ENCODE peak calls at places on chromosomes 11 and 22, in seven cellular contexts. One of them, this sample, is unnamed. For H3K4me1 and H3K9me3, the result is how much of the 10 kb centered on the place peaks cover.

GRCh38 chr11:38100836-38101235 is 1502.8 kb upstream of the RAG2 start:
- DNase-seq in upper lobe of right lung: no peak
- DNase-seq in thoracic aorta: no peak
- DNase-seq in tibial artery: no peak
- DNase-seq in right atrium auricular region: no peak
- DNase-seq in ovary: no peak
- DNase-seq in DND-41: no peak
- DNase-seq in this sample: no peak

GRCh38 chr11:75356613-75357012 is 5.2 kb upstream of the ARRB1 start:
- DNase-seq in upper lobe of right lung: no peak
- DNase-seq in thoracic aorta: no peak
- DNase-seq in tibial artery: no peak
- DNase-seq in right atrium auricular region: no peak
- DNase-seq in ovary: no peak
- DNase-seq in DND-41: no peak
- DNase-seq in this sample: no peak

GRCh38 chr11:84163115-84163514 is 876.9 kb upstream of the CCDC90B start:
- DNase-seq in upper lobe of right lung: no peak
- DNase-seq in thoracic aorta: no peak
- DNase-seq in tibial artery: no peak
- DNase-seq in right atrium auricular region: no peak
- DNase-seq in ovary: no peak
- DNase-seq in DND-41: no peak
- DNase-seq in this sample: no peak

GRCh38 chr11:68342459-68343158 is 30.2 kb downstream of the LRP5 start:
- DNase-seq in upper lobe of right lung: peak
- DNase-seq in thoracic aorta: no peak
- DNase-seq in tibial artery: no peak
- DNase-seq in right atrium auricular region: no peak
- DNase-seq in ovary: no peak
- DNase-seq in DND-41: no peak
- DNase-seq in this sample: no peak

GRCh38 chr11:128469220-128469619 is 118.1 kb downstream of the ETS1 start:
- DNase-seq in upper lobe of right lung: no peak
- DNase-seq in thoracic aorta: no peak
- DNase-seq in tibial artery: no peak
- DNase-seq in right atrium auricular region: no peak
- DNase-seq in ovary: no peak
- DNase-seq in DND-41: no peak
- DNase-seq in this sample: no peak

GRCh38 chr22:49959782-49960158 is 802 bp upstream of the PIM3 start:
- DNase-seq in upper lobe of right lung: no peak
- DNase-seq in thoracic aorta: no peak
- DNase-seq in tibial artery: no peak
- DNase-seq in right atrium auricular region: no peak
- DNase-seq in ovary: peak
- DNase-seq in DND-41: no peak
- DNase-seq in this sample: peak

GRCh38 chr11:29159552-29160465 is 857.0 kb downstream of the KCNA4 start:
- DNase-seq in upper lobe of right lung: no peak
- DNase-seq in thoracic aorta: no peak
- DNase-seq in tibial artery: no peak
- DNase-seq in right atrium auricular region: no peak
- DNase-seq in ovary: no peak
- DNase-seq in DND-41: peak
- DNase-seq in this sample: no peak

GRCh38 chr11:2513441-2513840 is 68.6 kb downstream of the KCNQ1 start:
- DNase-seq in upper lobe of right lung: peak
- DNase-seq in thoracic aorta: no peak
- DNase-seq in tibial artery: peak
- DNase-seq in right atrium auricular region: no peak
- DNase-seq in ovary: no peak
- DNase-seq in DND-41: no peak
- DNase-seq in this sample: no peak

GRCh38 chr11:74090701-74091100 is 80.1 kb downstream of the C2CD3 start:
- DNase-seq in upper lobe of right lung: no peak
- DNase-seq in thoracic aorta: no peak
- DNase-seq in tibial artery: no peak
- DNase-seq in right atrium auricular region: no peak
- DNase-seq in ovary: no peak
- DNase-seq in DND-41: no peak
- DNase-seq in this sample: no peak

GRCh38 chr22:32527756-32528155 is 53.1 kb downstream of the FBXO7 start:
- DNase-seq in upper lobe of right lung: no peak
- DNase-seq in thoracic aorta: no peak
- DNase-seq in tibial artery: no peak
- DNase-seq in right atrium auricular region: no peak
- DNase-seq in ovary: no peak
- DNase-seq in DND-41: no peak
- DNase-seq in this sample: no peak

GRCh38 chr11:44609783-44610155 is 44.3 kb downstream of the CD82 start:
- DNase-seq in upper lobe of right lung: no peak
- DNase-seq in thoracic aorta: no peak
- DNase-seq in tibial artery: no peak
- DNase-seq in right atrium auricular region: no peak
- DNase-seq in ovary: no peak
- DNase-seq in DND-41: no peak
- DNase-seq in this sample: no peak
- H3K4me1 ChIP-seq in upper lobe of right lung: under half
- H3K4me1 ChIP-seq in thoracic aorta: under half
- H3K4me1 ChIP-seq in tibial artery: under half
- H3K4me1 ChIP-seq in right atrium auricular region: under half
- H3K4me1 ChIP-seq in ovary: under half
- H3K4me1 ChIP-seq in DND-41: under half
- H3K4me1 ChIP-seq in this sample: under half

DNA sequence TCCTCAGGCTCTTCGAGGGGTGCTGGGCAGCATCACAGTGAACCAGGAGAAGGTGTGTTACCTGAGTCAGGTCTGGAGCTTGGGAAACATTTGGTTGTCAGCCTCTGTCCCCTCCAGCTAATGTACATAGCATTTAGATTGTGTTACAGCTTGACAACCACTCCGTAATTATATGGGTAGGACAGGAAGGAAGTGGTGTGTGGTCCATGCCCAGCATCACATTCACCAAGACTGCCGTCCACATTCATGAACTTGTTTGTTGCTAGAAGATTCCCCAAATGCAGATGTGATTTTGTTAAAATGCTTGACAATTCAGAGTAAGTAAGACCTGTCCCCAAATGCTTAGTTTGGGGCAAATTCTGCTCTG is 1482.7 kb downstream of the TBC1D22A start:
- DNase-seq in upper lobe of right lung: no peak
- DNase-seq in thoracic aorta: no peak
- DNase-seq in tibial artery: no peak
- DNase-seq in right atrium auricular region: no peak
- DNase-seq in ovary: no peak
- DNase-seq in DND-41: peak
- DNase-seq in this sample: no peak
- H3K9me3 ChIP-seq in upper lobe of right lung: under half
- H3K9me3 ChIP-seq in thoracic aorta: under half
- H3K9me3 ChIP-seq in tibial artery: under half
- H3K9me3 ChIP-seq in right atrium auricular region: under half
- H3K9me3 ChIP-seq in ovary: under half
- H3K9me3 ChIP-seq in DND-41: under half
- H3K9me3 ChIP-seq in this sample: under half

GRCh38 chr22:17818166-17818565 is 43.9 kb upstream of the BID start:
- DNase-seq in upper lobe of right lung: no peak
- DNase-seq in thoracic aorta: no peak
- DNase-seq in tibial artery: no peak
- DNase-seq in right atrium auricular region: no peak
- DNase-seq in ovary: no peak
- DNase-seq in DND-41: no peak
- DNase-seq in this sample: no peak

GRCh38 chr22:17818649-17819048 is 44.4 kb upstream of the BID start:
- DNase-seq in upper lobe of right lung: no peak
- DNase-seq in thoracic aorta: no peak
- DNase-seq in tibial artery: no peak
- DNase-seq in right atrium auricular region: no peak
- DNase-seq in ovary: no peak
- DNase-seq in DND-41: no peak
- DNase-seq in this sample: no peak

GRCh38 chr22:17823226-17823625 is 49.0 kb upstream of the BID start:
- DNase-seq in upper lobe of right lung: no peak
- DNase-seq in thoracic aorta: no peak
- DNase-seq in tibial artery: no peak
- DNase-seq in right atrium auricular region: no peak
- DNase-seq in ovary: no peak
- DNase-seq in DND-41: no peak
- DNase-seq in this sample: no peak

GRCh38 chr22:17822087-17822486 is 47.8 kb upstream of the BID start:
- DNase-seq in upper lobe of right lung: no peak
- DNase-seq in thoracic aorta: no peak
- DNase-seq in tibial artery: no peak
- DNase-seq in right atrium auricular region: no peak
- DNase-seq in ovary: no peak
- DNase-seq in DND-41: no peak
- DNase-seq in this sample: no peak

GRCh38 chr22:17820879-17821439 is 46.7 kb upstream of the BID start:
- DNase-seq in upper lobe of right lung: no peak
- DNase-seq in thoracic aorta: no peak
- DNase-seq in tibial artery: no peak
- DNase-seq in right atrium auricular region: no peak
- DNase-seq in ovary: no peak
- DNase-seq in DND-41: no peak
- DNase-seq in this sample: no peak
- H3K4me1 ChIP-seq in upper lobe of right lung: under half
- H3K4me1 ChIP-seq in thoracic aorta: under half
- H3K4me1 ChIP-seq in tibial artery: under half
- H3K4me1 ChIP-seq in right atrium auricular region: under half
- H3K4me1 ChIP-seq in ovary: under half
- H3K4me1 ChIP-seq in DND-41: under half
- H3K4me1 ChIP-seq in this sample: under half

GRCh38 chr11:115653926-115654325 is 149.7 kb upstream of the CADM1 start:
- DNase-seq in upper lobe of right lung: no peak
- DNase-seq in thoracic aorta: no peak
- DNase-seq in tibial artery: no peak
- DNase-seq in right atrium auricular region: no peak
- DNase-seq in ovary: no peak
- DNase-seq in DND-41: no peak
- DNase-seq in this sample: no peak
- H3K9me3 ChIP-seq in upper lobe of right lung: under half
- H3K9me3 ChIP-seq in thoracic aorta: under half
- H3K9me3 ChIP-seq in tibial artery: under half
- H3K9me3 ChIP-seq in right atrium auricular region: under half
- H3K9me3 ChIP-seq in ovary: under half
- H3K9me3 ChIP-seq in DND-41: under half
- H3K9me3 ChIP-seq in this sample: under half

DNA sequence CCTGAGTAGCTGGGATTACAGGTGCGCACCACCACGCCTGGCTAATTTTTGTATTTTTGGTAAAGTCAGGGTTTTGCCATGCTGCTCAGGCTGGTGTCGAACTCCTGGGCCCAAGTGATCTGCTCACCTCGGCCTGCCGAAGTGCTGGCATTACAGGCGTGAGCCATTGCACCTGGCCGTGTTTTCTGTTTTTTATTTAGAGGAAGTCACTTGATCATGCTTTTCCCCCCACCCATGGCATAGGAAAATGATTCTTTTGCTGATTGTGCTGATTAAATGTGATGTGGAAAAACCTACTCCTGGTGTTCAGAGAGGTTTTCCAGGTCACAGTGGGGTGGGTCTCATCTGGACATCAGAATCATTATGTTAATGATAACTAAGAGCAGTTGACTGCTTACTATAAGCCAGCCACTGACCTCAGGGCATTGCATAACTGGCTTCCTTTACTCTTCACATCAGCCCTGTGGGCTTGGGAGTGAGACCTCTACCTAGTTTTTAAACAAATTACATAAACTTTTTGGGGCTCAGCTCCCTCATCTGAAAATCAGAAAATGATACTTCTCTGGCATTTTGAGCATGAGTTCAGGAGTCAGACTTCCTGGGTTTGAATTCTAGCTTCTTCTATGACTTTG is 71.0 kb downstream of the PTPRJ start:
- DNase-seq in upper lobe of right lung: no peak
- DNase-seq in thoracic aorta: no peak
- DNase-seq in tibial artery: no peak
- DNase-seq in right atrium auricular region: no peak
- DNase-seq in ovary: no peak
- DNase-seq in DND-41: no peak
- DNase-seq in this sample: no peak
- H3K4me1 ChIP-seq in upper lobe of right lung: half or more
- H3K4me1 ChIP-seq in thoracic aorta: under half
- H3K4me1 ChIP-seq in tibial artery: under half
- H3K4me1 ChIP-seq in right atrium auricular region: under half
- H3K4me1 ChIP-seq in ovary: under half
- H3K4me1 ChIP-seq in DND-41: under half
- H3K4me1 ChIP-seq in this sample: under half

GRCh38 chr11:78385205-78385604 is 32.4 kb downstream of the GAB2 start:
- DNase-seq in upper lobe of right lung: no peak
- DNase-seq in thoracic aorta: no peak
- DNase-seq in tibial artery: no peak
- DNase-seq in right atrium auricular region: no peak
- DNase-seq in ovary: no peak
- DNase-seq in DND-41: no peak
- DNase-seq in this sample: no peak
- H3K9me3 ChIP-seq in upper lobe of right lung: under half
- H3K9me3 ChIP-seq in thoracic aorta: under half
- H3K9me3 ChIP-seq in tibial artery: under half
- H3K9me3 ChIP-seq in right atrium auricular region: under half
- H3K9me3 ChIP-seq in ovary: under half
- H3K9me3 ChIP-seq in DND-41: under half
- H3K9me3 ChIP-seq in this sample: under half